ENCODE peak calls at places on chromosomes 11 and 22, in six cellular contexts. One of them, this sample, is unnamed.

GRCh38 chr22:17982572-17983141 is 41.7 kb downstream of the MICAL3 start:
- DNase-seq in activated CD4-positive, alpha-beta T cell treated with anti-CD3 and anti-CD28 coated beads, Interleukin-2, amount 50 U/mL, for 48 hours: no peak
- DNase-seq in activated T-cell treated with anti-CD3 and anti-CD28 coated beads for 4 hours: no peak
- DNase-seq in astrocyte of the cerebellum: no peak
- DNase-seq in NCI-H460: no peak
- DNase-seq in foreskin melanocyte: no peak
- DNase-seq in this sample: no peak

GRCh38 chr11:35391922-35392813 is 27.2 kb downstream of the SLC1A2 start:
- DNase-seq in activated CD4-positive, alpha-beta T cell treated with anti-CD3 and anti-CD28 coated beads, Interleukin-2, amount 50 U/mL, for 48 hours: peak
- DNase-seq in activated T-cell treated with anti-CD3 and anti-CD28 coated beads for 4 hours: peak
- DNase-seq in astrocyte of the cerebellum: peak
- DNase-seq in NCI-H460: peak
- DNase-seq in foreskin melanocyte: peak
- DNase-seq in this sample: peak

GRCh38 chr11:94787798-94788197 is 19.6 kb downstream of the AMOTL1 start:
- DNase-seq in activated CD4-positive, alpha-beta T cell treated with anti-CD3 and anti-CD28 coated beads, Interleukin-2, amount 50 U/mL, for 48 hours: no peak
- DNase-seq in activated T-cell treated with anti-CD3 and anti-CD28 coated beads for 4 hours: no peak
- DNase-seq in astrocyte of the cerebellum: no peak
- DNase-seq in NCI-H460: no peak
- DNase-seq in foreskin melanocyte: no peak
- DNase-seq in this sample: no peak

GRCh38 chr11:108758458-108758857 is 93.6 kb downstream of the DDX10 start:
- DNase-seq in activated CD4-positive, alpha-beta T cell treated with anti-CD3 and anti-CD28 coated beads, Interleukin-2, amount 50 U/mL, for 48 hours: no peak
- DNase-seq in activated T-cell treated with anti-CD3 and anti-CD28 coated beads for 4 hours: no peak
- DNase-seq in astrocyte of the cerebellum: no peak
- DNase-seq in NCI-H460: no peak
- DNase-seq in foreskin melanocyte: no peak
- DNase-seq in this sample: no peak

GRCh38 chr11:60985991-60986915 is 14.8 kb downstream of the CD6 start:
- DNase-seq in activated CD4-positive, alpha-beta T cell treated with anti-CD3 and anti-CD28 coated beads, Interleukin-2, amount 50 U/mL, for 48 hours: peak
- DNase-seq in activated T-cell treated with anti-CD3 and anti-CD28 coated beads for 4 hours: peak
- DNase-seq in astrocyte of the cerebellum: no peak
- DNase-seq in NCI-H460: no peak
- DNase-seq in foreskin melanocyte: no peak
- DNase-seq in this sample: no peak

GRCh38 chr11:128324531-128325141 is 262.7 kb downstream of the ETS1 start:
- DNase-seq in activated CD4-positive, alpha-beta T cell treated with anti-CD3 and anti-CD28 coated beads, Interleukin-2, amount 50 U/mL, for 48 hours: peak
- DNase-seq in activated T-cell treated with anti-CD3 and anti-CD28 coated beads for 4 hours: peak
- DNase-seq in astrocyte of the cerebellum: no peak
- DNase-seq in NCI-H460: no peak
- DNase-seq in foreskin melanocyte: no peak
- DNase-seq in this sample: no peak

GRCh38 chr11:46890665-46891064 is 27.7 kb downstream of the LRP4 start:
- DNase-seq in activated CD4-positive, alpha-beta T cell treated with anti-CD3 and anti-CD28 coated beads, Interleukin-2, amount 50 U/mL, for 48 hours: no peak
- DNase-seq in activated T-cell treated with anti-CD3 and anti-CD28 coated beads for 4 hours: no peak
- DNase-seq in astrocyte of the cerebellum: no peak
- DNase-seq in NCI-H460: no peak
- DNase-seq in foreskin melanocyte: peak
- DNase-seq in this sample: no peak

GRCh38 chr11:14872032-14872431 is 20.0 kb downstream of the CYP2R1 start:
- DNase-seq in activated CD4-positive, alpha-beta T cell treated with anti-CD3 and anti-CD28 coated beads, Interleukin-2, amount 50 U/mL, for 48 hours: no peak
- DNase-seq in activated T-cell treated with anti-CD3 and anti-CD28 coated beads for 4 hours: no peak
- DNase-seq in astrocyte of the cerebellum: no peak
- DNase-seq in NCI-H460: no peak
- DNase-seq in foreskin melanocyte: no peak
- DNase-seq in this sample: no peak

GRCh38 chr11:79661373-79661772 is 220.5 kb upstream of the TENM4 start:
- DNase-seq in activated CD4-positive, alpha-beta T cell treated with anti-CD3 and anti-CD28 coated beads, Interleukin-2, amount 50 U/mL, for 48 hours: no peak
- DNase-seq in activated T-cell treated with anti-CD3 and anti-CD28 coated beads for 4 hours: no peak
- DNase-seq in astrocyte of the cerebellum: no peak
- DNase-seq in NCI-H460: no peak
- DNase-seq in foreskin melanocyte: no peak
- DNase-seq in this sample: no peak

GRCh38 chr11:90288207-90288821 is 65.5 kb upstream of the CHORDC1 start:
- DNase-seq in activated CD4-positive, alpha-beta T cell treated with anti-CD3 and anti-CD28 coated beads, Interleukin-2, amount 50 U/mL, for 48 hours: no peak
- DNase-seq in activated T-cell treated with anti-CD3 and anti-CD28 coated beads for 4 hours: no peak
- DNase-seq in astrocyte of the cerebellum: peak
- DNase-seq in NCI-H460: no peak
- DNase-seq in foreskin melanocyte: no peak
- DNase-seq in this sample: peak

GRCh38 chr11:131910491-131911387 is 540.3 kb downstream of the NTM start:
- DNase-seq in activated CD4-positive, alpha-beta T cell treated with anti-CD3 and anti-CD28 coated beads, Interleukin-2, amount 50 U/mL, for 48 hours: no peak
- DNase-seq in activated T-cell treated with anti-CD3 and anti-CD28 coated beads for 4 hours: no peak
- DNase-seq in astrocyte of the cerebellum: no peak
- DNase-seq in NCI-H460: no peak
- DNase-seq in foreskin melanocyte: peak
- DNase-seq in this sample: peak

GRCh38 chr22:23763579-23764331 is 965 bp downstream of the C22orf15 start:
- DNase-seq in activated CD4-positive, alpha-beta T cell treated with anti-CD3 and anti-CD28 coated beads, Interleukin-2, amount 50 U/mL, for 48 hours: peak
- DNase-seq in activated T-cell treated with anti-CD3 and anti-CD28 coated beads for 4 hours: peak
- DNase-seq in astrocyte of the cerebellum: no peak
- DNase-seq in NCI-H460: no peak
- DNase-seq in foreskin melanocyte: no peak
- DNase-seq in this sample: no peak

GRCh38 chr11:115759622-115760527 is 255.7 kb upstream of the CADM1 start:
- DNase-seq in activated CD4-positive, alpha-beta T cell treated with anti-CD3 and anti-CD28 coated beads, Interleukin-2, amount 50 U/mL, for 48 hours: no peak
- DNase-seq in activated T-cell treated with anti-CD3 and anti-CD28 coated beads for 4 hours: no peak
- DNase-seq in astrocyte of the cerebellum: no peak
- DNase-seq in NCI-H460: no peak
- DNase-seq in foreskin melanocyte: peak
- DNase-seq in this sample: no peak

GRCh38 chr11:106160494-106160893 is 83.0 kb downstream of the AASDHPPT start:
- DNase-seq in activated CD4-positive, alpha-beta T cell treated with anti-CD3 and anti-CD28 coated beads, Interleukin-2, amount 50 U/mL, for 48 hours: no peak
- DNase-seq in activated T-cell treated with anti-CD3 and anti-CD28 coated beads for 4 hours: no peak
- DNase-seq in astrocyte of the cerebellum: no peak
- DNase-seq in NCI-H460: no peak
- DNase-seq in foreskin melanocyte: no peak
- DNase-seq in this sample: no peak

GRCh38 chr11:57490456-57491248 is 24.9 kb downstream of the SLC43A1 start:
- DNase-seq in activated CD4-positive, alpha-beta T cell treated with anti-CD3 and anti-CD28 coated beads, Interleukin-2, amount 50 U/mL, for 48 hours: no peak
- DNase-seq in activated T-cell treated with anti-CD3 and anti-CD28 coated beads for 4 hours: no peak
- DNase-seq in astrocyte of the cerebellum: no peak
- DNase-seq in NCI-H460: no peak
- DNase-seq in foreskin melanocyte: peak
- DNase-seq in this sample: no peak

GRCh38 chr22:50061141-50061823 is 3.2 kb upstream of the TTLL8 start:
- DNase-seq in activated CD4-positive, alpha-beta T cell treated with anti-CD3 and anti-CD28 coated beads, Interleukin-2, amount 50 U/mL, for 48 hours: no peak
- DNase-seq in activated T-cell treated with anti-CD3 and anti-CD28 coated beads for 4 hours: no peak
- DNase-seq in astrocyte of the cerebellum: no peak
- DNase-seq in NCI-H460: no peak
- DNase-seq in foreskin melanocyte: no peak
- DNase-seq in this sample: no peak

GRCh38 chr22:24514241-24515024 is 19.3 kb downstream of the UPB1 start:
- DNase-seq in activated CD4-positive, alpha-beta T cell treated with anti-CD3 and anti-CD28 coated beads, Interleukin-2, amount 50 U/mL, for 48 hours: no peak
- DNase-seq in activated T-cell treated with anti-CD3 and anti-CD28 coated beads for 4 hours: no peak
- DNase-seq in astrocyte of the cerebellum: no peak
- DNase-seq in NCI-H460: no peak
- DNase-seq in foreskin melanocyte: no peak
- DNase-seq in this sample: no peak

GRCh38 chr11:65700377-65700776 is 11.7 kb upstream of the KAT5 start:
- DNase-seq in activated CD4-positive, alpha-beta T cell treated with anti-CD3 and anti-CD28 coated beads, Interleukin-2, amount 50 U/mL, for 48 hours: no peak
- DNase-seq in activated T-cell treated with anti-CD3 and anti-CD28 coated beads for 4 hours: no peak
- DNase-seq in astrocyte of the cerebellum: no peak
- DNase-seq in NCI-H460: no peak
- DNase-seq in foreskin melanocyte: no peak
- DNase-seq in this sample: no peak

GRCh38 chr22:39243443-39244072 is 1.2 kb downstream of the PDGFB start:
- DNase-seq in activated CD4-positive, alpha-beta T cell treated with anti-CD3 and anti-CD28 coated beads, Interleukin-2, amount 50 U/mL, for 48 hours: no peak
- DNase-seq in activated T-cell treated with anti-CD3 and anti-CD28 coated beads for 4 hours: no peak
- DNase-seq in astrocyte of the cerebellum: no peak
- DNase-seq in NCI-H460: no peak
- DNase-seq in foreskin melanocyte: no peak
- DNase-seq in this sample: no peak

GRCh38 chr11:62600367-62601113 is 1.1 kb downstream of the MTA2 start:
- DNase-seq in activated CD4-positive, alpha-beta T cell treated with anti-CD3 and anti-CD28 coated beads, Interleukin-2, amount 50 U/mL, for 48 hours: no peak
- DNase-seq in activated T-cell treated with anti-CD3 and anti-CD28 coated beads for 4 hours: no peak
- DNase-seq in astrocyte of the cerebellum: no peak
- DNase-seq in NCI-H460: no peak
- DNase-seq in foreskin melanocyte: no peak
- DNase-seq in this sample: no peak

GRCh38 chr11:112113539-112114457 is 27.1 kb downstream of the SDHD start:
- DNase-seq in activated CD4-positive, alpha-beta T cell treated with anti-CD3 and anti-CD28 coated beads, Interleukin-2, amount 50 U/mL, for 48 hours: no peak
- DNase-seq in activated T-cell treated with anti-CD3 and anti-CD28 coated beads for 4 hours: no peak
- DNase-seq in astrocyte of the cerebellum: peak
- DNase-seq in NCI-H460: peak
- DNase-seq in foreskin melanocyte: peak
- DNase-seq in this sample: peak

GRCh38 chr11:14393129-14393528 is 34.1 kb upstream of the RRAS2 start:
- DNase-seq in activated CD4-positive, alpha-beta T cell treated with anti-CD3 and anti-CD28 coated beads, Interleukin-2, amount 50 U/mL, for 48 hours: no peak
- DNase-seq in activated T-cell treated with anti-CD3 and anti-CD28 coated beads for 4 hours: no peak
- DNase-seq in astrocyte of the cerebellum: no peak
- DNase-seq in NCI-H460: no peak
- DNase-seq in foreskin melanocyte: no peak
- DNase-seq in this sample: no peak

GRCh38 chr22:39454385-39454871 is 2.4 kb upstream of the MGAT3 start:
- DNase-seq in activated CD4-positive, alpha-beta T cell treated with anti-CD3 and anti-CD28 coated beads, Interleukin-2, amount 50 U/mL, for 48 hours: no peak
- DNase-seq in activated T-cell treated with anti-CD3 and anti-CD28 coated beads for 4 hours: no peak
- DNase-seq in astrocyte of the cerebellum: no peak
- DNase-seq in NCI-H460: no peak
- DNase-seq in foreskin melanocyte: no peak
- DNase-seq in this sample: no peak

GRCh38 chr11:8223513-8223899 is 40.2 kb downstream of the LMO1 start:
- DNase-seq in activated CD4-positive, alpha-beta T cell treated with anti-CD3 and anti-CD28 coated beads, Interleukin-2, amount 50 U/mL, for 48 hours: peak
- DNase-seq in activated T-cell treated with anti-CD3 and anti-CD28 coated beads for 4 hours: no peak
- DNase-seq in astrocyte of the cerebellum: no peak
- DNase-seq in NCI-H460: no peak
- DNase-seq in foreskin melanocyte: peak
- DNase-seq in this sample: no peak

This sample was measured in T47D.